ENCODE peak calls at places on chromosomes 2 and 18, in nine cellular contexts. P is H54; D is GM12865; B is head of caudate nucleus; U is CD8-positive, alpha-beta memory T cell; X is activated gamma-delta T cell treated with Interleukin-2 at 50 U/mL for 16 hours; F is T-helper 17 cell; O is endodermal cell; L is naive B cell. S is an unnamed sample.

GRCh38 chr2:23523651-23524260 is 138.8 kb downstream of the KLHL29 start:
- DNase-seq in L (no peak), U (no peak), B (no peak), P (no peak), X (no peak), F (no peak), O (no peak), D (no peak), S (no peak)

GRCh38 chr2:150485871-150486538 is 1.5 kb downstream of the RND3 start:
- DNase-seq in U (no peak), F (no peak), L (no peak), P (no peak), B (peak), X (no peak), D (no peak), O (peak), S (peak)

GRCh38 chr2:23526114-23526513 is 141.1 kb downstream of the KLHL29 start:
- DNase-seq in D (no peak), X (no peak), L (no peak), P (no peak), F (no peak), O (no peak), U (no peak), B (no peak), S (no peak)

GRCh38 chr18:54772081-54772480 is 56.2 kb upstream of the RAB27B start:
- DNase-seq in F (no peak), P (no peak), B (no peak), O (no peak), X (no peak), U (no peak), L (no peak), D (no peak), S (no peak)

GRCh38 chr2:28048341-28048740 is 157.8 kb downstream of the BABAM2 start:
- DNase-seq in P (no peak), D (no peak), U (no peak), X (no peak), L (no peak), F (no peak), B (no peak), O (no peak), S (no peak)

GRCh38 chr18:76451475-76452331 is 43.3 kb downstream of the ZNF516 start:
- DNase-seq in O (peak), P (no peak), U (no peak), X (no peak), L (no peak), D (no peak), B (no peak), F (no peak), S (no peak)

GRCh38 chr2:64938607-64939285 is 50.5 kb upstream of the SLC1A4 start:
- DNase-seq in B (no peak), X (no peak), O (no peak), U (no peak), L (peak), D (peak), F (no peak), P (no peak), S (no peak)

GRCh38 chr18:62637807-62638687 is 77.3 kb upstream of the PHLPP1 start:
- DNase-seq in L (peak), F (peak), D (peak), X (peak), P (no peak), O (peak), B (peak), U (peak), S (peak)

GRCh38 chr2:130351495-130352125 is 4.2 kb upstream of the PTPN18 start:
- DNase-seq in P (no peak), U (no peak), F (no peak), B (no peak), O (no peak), X (no peak), L (no peak), D (no peak), S (no peak)

GRCh38 chr2:167215595-167215994 is 327.3 kb downstream of the XIRP2 start:
- DNase-seq in L (no peak), D (no peak), P (no peak), U (no peak), B (no peak), F (no peak), X (no peak), O (no peak), S (peak)

GRCh38 chr18:61764381-61764780 is 128.4 kb downstream of the RNF152 start:
- DNase-seq in X (no peak), P (no peak), D (peak), F (no peak), U (peak), L (no peak), O (no peak), B (no peak), S (no peak)

GRCh38 chr2:56271275-56271674 is 87.5 kb downstream of the CCDC85A start:
- DNase-seq in O (no peak), P (no peak), X (no peak), F (no peak), B (no peak), U (no peak), L (no peak), D (no peak), S (no peak)

GRCh38 chr2:208072250-208072892 is 47.0 kb upstream of the PLEKHM3 start:
- DNase-seq in L (peak), B (peak), X (peak), D (peak), U (peak), F (peak), P (peak), O (peak), S (peak)

GRCh38 chr2:64661770-64662169 is 8.1 kb upstream of the SERTAD2 start:
- DNase-seq in X (no peak), U (no peak), B (no peak), O (no peak), L (peak), F (no peak), D (no peak), P (no peak), S (no peak)

GRCh38 chr18:58402247-58402646 is 226.6 kb downstream of the ALPK2 start:
- DNase-seq in D (no peak), X (no peak), F (no peak), O (peak), B (no peak), L (no peak), U (no peak), P (no peak), S (peak)

GRCh38 chr2:235432741-235433520 is 60.9 kb upstream of the AGAP1 start:
- DNase-seq in P (no peak), O (peak), U (no peak), L (no peak), B (no peak), D (no peak), X (no peak), F (no peak), S (no peak)

GRCh38 chr2:33242845-33243244 is 233.6 kb upstream of the RASGRP3 start:
- DNase-seq in L (no peak), X (no peak), D (no peak), O (no peak), F (no peak), U (no peak), B (no peak), P (no peak), S (no peak)

GRCh38 chr2:69594341-69594740 is 49.2 kb downstream of the AAK1 start:
- DNase-seq in P (no peak), O (no peak), B (no peak), L (no peak), X (no peak), F (no peak), U (no peak), D (no peak), S (no peak)

GRCh38 chr2:73074110-73075069 is 2.9 kb upstream of the SFXN5 start:
- DNase-seq in L (no peak), X (no peak), P (no peak), B (no peak), O (no peak), D (no peak), U (no peak), F (no peak), S (no peak)

GRCh38 chr18:9403795-9404564 is 69.4 kb downstream of the TWSG1 start:
- DNase-seq in L (no peak), B (no peak), P (no peak), O (peak), X (no peak), F (no peak), D (peak), U (no peak), S (peak)

GRCh38 chr18:6682437-6683111 is 46.9 kb upstream of the ARHGAP28 start:
- DNase-seq in X (no peak), L (no peak), P (no peak), D (no peak), U (no peak), F (no peak), O (no peak), B (no peak), S (peak)

GRCh38 chr18:57803119-57803969 is at the start of gene ATP8B1:
- DNase-seq in F (no peak), L (peak), X (no peak), O (peak), P (no peak), D (peak), U (no peak), B (no peak), S (peak)

GRCh38 chr2:29228947-29229346 is 113.7 kb downstream of the CLIP4 start:
- DNase-seq in U (no peak), L (no peak), X (no peak), D (no peak), B (no peak), F (no peak), O (no peak), P (no peak), S (no peak)

GRCh38 chr18:51041677-51042076 is 11.7 kb downstream of the SMAD4 start:
- DNase-seq in L (no peak), X (no peak), P (no peak), D (no peak), U (no peak), O (no peak), F (no peak), B (no peak), S (no peak)

GRCh38 chr18:48817021-48817461 is 133.7 kb downstream of the SMAD7 start:
- DNase-seq in B (peak), X (no peak), U (no peak), F (no peak), P (no peak), D (no peak), O (peak), L (no peak), S (no peak)

GRCh38 chr18:26655010-26655613 is 106.8 kb upstream of the KCTD1 start:
- DNase-seq in L (no peak), P (no peak), U (no peak), F (no peak), O (no peak), D (no peak), B (no peak), X (no peak), S (no peak)

GRCh38 chr2:26978061-26978596 is 7.7 kb downstream of the MAPRE3 start:
- DNase-seq in O (no peak), B (no peak), F (no peak), D (no peak), L (no peak), P (no peak), U (no peak), X (no peak), S (no peak)

GRCh38 chr18:36942264-36942663 is 113.3 kb downstream of the KIAA1328 start:
- DNase-seq in D (peak), U (no peak), X (no peak), O (peak), F (no peak), B (no peak), L (no peak), P (peak), S (peak)

GRCh38 chr2:9889812-9890261 is 46.6 kb downstream of the TAF1B start:
- DNase-seq in U (no peak), X (no peak), B (no peak), F (no peak), L (no peak), D (peak), O (no peak), P (no peak), S (no peak)

GRCh38 chr2:69624153-69624552 is 19.4 kb downstream of the AAK1 start:
- DNase-seq in O (no peak), P (no peak), X (no peak), F (no peak), B (no peak), D (no peak), L (no peak), U (no peak), S (no peak)

GRCh38 chr18:79798999-79799370 is 1.2 kb downstream of the KCNG2 start:
- DNase-seq in U (no peak), B (no peak), D (no peak), X (no peak), F (no peak), L (no peak), O (peak), P (no peak), S (no peak)

S was measured in mesendoderm.